ENCODE peak calls at places on chromosomes 7 and 10, in nine cellular contexts. L is CD8-positive, alpha-beta T cell; H is neuronal stem cell; E is psoas muscle; I is PC-3; S is mesenchymal stem cell; Z is left ventricle myocardium inferior; K is right cardiac atrium; Q is SJSA1. D is an unnamed sample.

GRCh38 chr10:126376956-126377355 is 11.3 kb downstream of the ADAM12 start:
- DNase-seq in L (no peak), H (no peak), E (no peak), I (peak; percentile 85), S (peak; percentile 58), Z (no peak), K (no peak), Q (no peak), D (no peak)

GRCh38 chr7:141055146-141055545 is 18.7 kb upstream of the TMEM178B start:
- DNase-seq in L (no peak), H (no peak), E (no peak), I (no peak), S (no peak), Z (no peak), K (no peak), Q (no peak), D (no peak)

GRCh38 chr10:127210936-127211335 is 14.5 kb upstream of the INSYN2A start:
- DNase-seq in L (no peak), H (no peak), E (no peak), I (no peak), S (no peak), Z (no peak), K (no peak), Q (no peak), D (no peak)

GRCh38 chr7:1710936-1711335 is 40.9 kb downstream of the ELFN1 start:
- DNase-seq in L (no peak), H (no peak), E (no peak), I (no peak), S (no peak), Z (no peak), K (no peak), Q (no peak), D (peak; percentile 40)

GRCh38 chr7:54477083-54477482 is 65.1 kb upstream of the VSTM2A start:
- DNase-seq in L (no peak), H (no peak), E (no peak), I (no peak), S (no peak), Z (no peak), K (no peak), Q (no peak), D (no peak)

GRCh38 chr10:126663328-126663727 is 7.2 kb downstream of the C10orf90 start:
- DNase-seq in L (peak; percentile 27), H (no peak), E (peak; percentile 75), I (no peak), S (peak; percentile 100), Z (peak; percentile 54), K (peak; percentile 49), Q (no peak), D (no peak)

GRCh38 chr10:32151876-32152275 is 95.7 kb upstream of the KIF5B start:
- DNase-seq in L (no peak), H (no peak), E (no peak), I (no peak), S (no peak), Z (no peak), K (no peak), Q (no peak), D (no peak)

GRCh38 chr7:134084488-134085144 is 42.5 kb upstream of the LRGUK start:
- DNase-seq in L (no peak), H (no peak), E (no peak), I (peak; percentile 1), S (no peak), Z (no peak), K (no peak), Q (no peak), D (no peak)

GRCh38 chr7:45888185-45888992 is at the start of gene IGFBP1:
- DNase-seq in L (no peak), H (peak; percentile 20), E (no peak), I (no peak), S (peak; percentile 44), Z (no peak), K (no peak), Q (no peak), D (no peak)

GRCh38 chr10:121514141-121514865 is 83.9 kb downstream of the FGFR2 start:
- DNase-seq in L (no peak), H (no peak), E (no peak), I (no peak), S (no peak), Z (no peak), K (no peak), Q (no peak), D (no peak)
- H3K27ac ChIP-seq in L (no peak overlapping the region), H (no peak overlapping the region), E (no peak overlapping the region), I (no peak overlapping the region), S (no peak overlapping the region), Z (no peak overlapping the region), K (no peak overlapping the region), Q (no peak overlapping the region), D (no peak overlapping the region)

DNA sequence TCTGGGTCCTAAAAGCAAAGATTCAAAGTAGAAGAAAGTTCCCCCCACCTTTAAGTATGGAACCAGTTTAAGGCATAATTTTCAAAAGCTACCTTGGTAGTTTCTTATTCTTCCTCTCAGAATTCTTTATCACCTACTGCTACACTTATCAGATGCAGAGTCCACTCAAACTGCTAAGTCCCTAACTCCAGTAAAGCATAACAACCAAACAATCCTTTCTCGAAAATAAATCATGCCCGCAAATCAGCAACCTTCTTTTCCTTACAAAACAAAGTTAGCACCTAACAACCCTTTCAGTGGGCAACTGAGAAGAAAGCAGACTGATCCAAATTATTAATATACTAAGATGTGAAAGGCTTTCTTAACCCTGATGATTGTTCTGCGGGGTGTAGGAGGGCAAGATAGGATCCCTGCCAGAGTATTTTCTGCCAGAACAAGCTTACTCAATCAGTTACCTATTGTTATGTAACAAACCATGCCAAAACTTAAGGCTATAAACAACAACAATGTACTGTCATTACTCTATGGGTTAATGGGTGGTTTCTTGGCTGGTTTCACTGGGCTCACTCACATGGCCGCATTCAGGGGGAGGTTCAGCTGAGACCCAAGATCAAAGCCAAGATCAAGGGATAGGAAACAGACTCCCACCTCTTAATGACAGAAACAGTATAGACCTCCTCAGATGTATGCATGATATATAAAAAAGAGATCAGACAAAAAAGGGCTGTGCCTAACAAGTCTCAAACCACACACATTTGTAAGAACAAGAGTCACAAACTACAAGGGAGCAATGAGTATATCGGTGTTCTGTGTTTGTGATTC is 42.0 kb downstream of the CCDC6 start:
- DNase-seq in L (peak; percentile 29), H (no peak), E (no peak), I (no peak), S (no peak), Z (no peak), K (no peak), Q (no peak), D (no peak)
- H3K4me3 ChIP-seq in L (no peak overlapping the region), H (no peak overlapping the region), E (no peak overlapping the region), I (no peak overlapping the region), S (no peak overlapping the region), Z (no peak overlapping the region), K (no peak overlapping the region), Q (no peak overlapping the region), D (no peak overlapping the region)

GRCh38 chr10:5943536-5943935 is 33.8 kb downstream of the IL15RA start:
- DNase-seq in L (no peak), H (no peak), E (peak; percentile 76), I (no peak), S (no peak), Z (peak; percentile 73), K (peak; percentile 75), Q (no peak), D (peak; percentile 73)

GRCh38 chr10:5940807-5941218 is 36.5 kb downstream of the IL15RA start:
- DNase-seq in L (no peak), H (no peak), E (no peak), I (no peak), S (no peak), Z (no peak), K (no peak), Q (no peak), D (no peak)

GRCh38 chr10:5942471-5942870 is 34.9 kb downstream of the IL15RA start:
- DNase-seq in L (no peak), H (no peak), E (peak; percentile 75), I (no peak), S (no peak), Z (peak; percentile 70), K (peak; percentile 78), Q (no peak), D (no peak)

GRCh38 chr10:5942001-5942400 is 35.3 kb downstream of the IL15RA start:
- DNase-seq in L (no peak), H (no peak), E (peak; percentile 46), I (no peak), S (no peak), Z (no peak), K (no peak), Q (no peak), D (no peak)

GRCh38 chr10:5941579-5941978 is 35.8 kb downstream of the IL15RA start:
- DNase-seq in L (no peak), H (no peak), E (peak; percentile 39), I (no peak), S (no peak), Z (no peak), K (no peak), Q (no peak), D (no peak)
- H3K27ac ChIP-seq in L (no peak overlapping the region), H (no peak overlapping the region), E (peak overlapping the region; percentile 53), I (no peak overlapping the region), S (no peak overlapping the region), Z (peak overlapping the region; percentile 87), K (peak overlapping the region; percentile 8), Q (no peak overlapping the region), D (peak overlapping the region; percentile 84)

DNA sequence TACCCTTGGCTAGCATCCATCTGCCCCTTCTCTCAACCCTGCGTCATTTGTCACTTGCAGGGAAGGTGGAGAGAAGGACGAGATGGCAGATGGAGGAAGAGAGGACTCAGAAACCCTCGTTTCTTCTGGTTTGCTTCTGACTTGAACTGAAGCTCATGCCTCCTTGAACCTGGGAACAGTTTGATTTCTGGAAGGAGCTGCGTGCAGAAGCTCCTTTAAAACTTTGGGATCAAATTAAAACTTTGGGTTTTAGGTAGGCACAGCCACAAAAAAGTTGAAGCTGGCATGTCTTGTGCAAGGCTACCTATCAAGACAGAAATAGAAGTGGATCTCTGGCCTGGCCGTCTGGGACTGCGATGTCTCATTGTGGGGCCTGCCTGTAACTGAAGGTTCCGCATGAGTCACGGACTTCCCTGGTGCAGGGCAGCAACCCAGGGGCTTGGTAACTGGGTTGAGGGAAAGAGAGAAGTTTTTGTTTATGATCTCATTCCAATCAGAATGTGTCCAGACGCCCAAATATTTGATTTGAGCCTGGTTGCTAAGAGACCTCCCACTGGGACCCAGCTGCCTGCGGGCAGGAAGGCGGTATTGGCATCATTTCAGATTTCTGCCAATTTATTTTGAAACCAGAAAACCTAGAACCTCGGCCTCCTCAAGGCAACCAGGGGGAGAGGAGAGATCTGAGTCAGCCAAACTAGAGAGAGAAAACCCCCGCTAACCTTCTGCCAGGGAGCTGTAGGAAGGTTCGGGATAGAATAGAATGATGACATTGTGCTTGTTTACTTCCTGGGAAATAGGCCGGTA is 15.8 kb upstream of the CAMK1D start:
- DNase-seq in L (peak; percentile 25), H (no peak), E (peak; percentile 82), I (peak; percentile 86), S (peak; percentile 98), Z (peak; percentile 51), K (peak; percentile 80), Q (peak; percentile 97), D (peak; percentile 73)
- H3K4me3 ChIP-seq in L (no peak overlapping the region), H (no peak overlapping the region), E (no peak overlapping the region), I (peak overlapping the region; percentile 49), S (no peak overlapping the region), Z (peak overlapping the region; percentile 34), K (no peak overlapping the region), Q (no peak overlapping the region), D (no peak overlapping the region)

D was measured in upper lobe of right lung.